ENCODE peak calls at places on chromosomes 4 and X, in eight cellular contexts. Q is kidney; Y is CD4-positive, alpha-beta T cell; P is adipocyte; O is heart right ventricle; B is adrenal gland; S is right lobe of liver; W is Karpas-422. Z is an unnamed sample. For H3K9me3, the result is how much of the 10 kb centered on the place peaks cover.

GRCh38 chr4:11408569-11408968 is 20.1 kb downstream of the HS3ST1 start:
- DNase-seq in Q (no peak), Y (no peak), P (no peak), O (no peak), B (no peak), S (no peak), W (no peak), Z (no peak)

GRCh38 chrX:148933881-148934280 is 433.5 kb downstream of the AFF2 start:
- DNase-seq in Q (no peak), Y (no peak), P (no peak), O (no peak), B (no peak), S (no peak), W (no peak), Z (no peak)

GRCh38 chrX:20372533-20372932 is 105.8 kb upstream of the RPS6KA3 start:
- DNase-seq in Q (no peak), Y (no peak), P (peak), O (no peak), B (no peak), S (no peak), W (no peak), Z (no peak)

GRCh38 chr4:81375745-81376144 is 96.0 kb downstream of the RASGEF1B start:
- DNase-seq in Q (no peak), Y (no peak), P (no peak), O (no peak), B (no peak), S (no peak), W (no peak), Z (no peak)

GRCh38 chr4:54332577-54332976 is 103.5 kb downstream of the PDGFRA start:
- DNase-seq in Q (no peak), Y (no peak), P (no peak), O (no peak), B (no peak), S (no peak), W (no peak), Z (no peak)

GRCh38 chrX:38805294-38806053 is 4.2 kb downstream of the MID1IP1 start:
- DNase-seq in Q (peak), Y (peak), P (peak), O (peak), B (peak), S (peak), W (no peak), Z (peak)

GRCh38 chr4:153344131-153345010 is at the start of gene MND1:
- DNase-seq in Q (peak), Y (peak), P (peak), O (peak), B (peak), S (peak), W (peak), Z (peak)

GRCh38 chr4:67436742-67437141 is 108.6 kb downstream of the CENPC start:
- DNase-seq in Q (no peak), Y (no peak), P (no peak), O (no peak), B (no peak), S (no peak), W (no peak), Z (no peak)

GRCh38 chrX:144648788-144649187 is 598.5 kb upstream of the SPANXN1 start:
- DNase-seq in Q (no peak), Y (no peak), P (no peak), O (no peak), B (no peak), S (no peak), W (no peak), Z (no peak)

GRCh38 chr4:162061214-162061613 is 102.6 kb downstream of the FSTL5 start:
- DNase-seq in Q (no peak), Y (no peak), P (peak), O (no peak), B (no peak), S (no peak), W (no peak), Z (no peak)

GRCh38 chr4:98166025-98166730 is 22.9 kb upstream of the STPG2 start:
- DNase-seq in Q (peak), Y (no peak), P (peak), O (peak), B (peak), S (peak), W (no peak), Z (no peak)

GRCh38 chr4:150479665-150480064 is 102.3 kb upstream of the MAB21L2 start:
- DNase-seq in Q (no peak), Y (no peak), P (no peak), O (no peak), B (no peak), S (no peak), W (no peak), Z (no peak)

GRCh38 chr4:169305651-169306050 is 34.9 kb upstream of the SH3RF1 start:
- DNase-seq in Q (no peak), Y (no peak), P (peak), O (no peak), B (no peak), S (no peak), W (no peak), Z (no peak)

GRCh38 chr4:113147498-113148231 is 98.2 kb downstream of the ANK2 start:
- DNase-seq in Q (no peak), Y (no peak), P (no peak), O (no peak), B (no peak), S (no peak), W (no peak), Z (no peak)

GRCh38 chrX:68183612-68184214 is 249.6 kb downstream of the OPHN1 start:
- DNase-seq in Q (no peak), Y (no peak), P (peak), O (no peak), B (no peak), S (no peak), W (peak), Z (peak)

GRCh38 chr4:119615068-119615744 is 13.4 kb downstream of the PDE5A start:
- DNase-seq in Q (no peak), Y (no peak), P (no peak), O (no peak), B (no peak), S (no peak), W (no peak), Z (no peak)

GRCh38 chrX:112832481-112833095 is 8.0 kb downstream of the AMOT start:
- DNase-seq in Q (peak), Y (no peak), P (no peak), O (no peak), B (no peak), S (no peak), W (no peak), Z (peak)

GRCh38 chr4:166309286-166309685 is 436.2 kb downstream of the TLL1 start:
- DNase-seq in Q (no peak), Y (no peak), P (no peak), O (no peak), B (no peak), S (no peak), W (no peak), Z (no peak)

GRCh38 chrX:25275159-25275558 is 259.4 kb upstream of the ARX start:
- DNase-seq in Q (no peak), Y (no peak), P (peak), O (no peak), B (no peak), S (no peak), W (peak), Z (no peak)

GRCh38 chr4:39134674-39135073 is 47.7 kb upstream of the WDR19 start:
- DNase-seq in Q (no peak), Y (no peak), P (no peak), O (no peak), B (no peak), S (no peak), W (no peak), Z (peak)

DNA sequence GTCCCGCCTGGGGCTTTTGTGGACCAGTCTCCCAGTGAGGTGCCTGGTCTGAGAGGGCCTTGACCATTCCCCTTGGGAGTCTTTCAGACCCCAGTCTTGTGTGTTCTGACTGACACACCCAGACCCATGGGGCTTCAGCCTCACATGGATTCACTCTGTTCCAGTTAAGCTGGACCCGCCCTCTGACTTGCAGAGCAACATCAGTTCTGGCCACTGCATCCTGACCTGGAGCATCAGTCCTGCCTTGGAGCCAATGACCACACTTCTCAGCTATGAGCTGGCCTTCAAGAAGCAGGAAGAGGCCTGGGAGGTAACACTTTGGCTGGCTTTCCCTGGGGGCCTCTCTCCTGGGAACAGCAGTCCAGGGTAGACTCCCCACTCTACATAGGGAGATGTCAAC is 6.8 kb downstream of the IL9R start:
- DNase-seq in Q (no peak), Y (no peak), P (peak), O (no peak), B (no peak), S (no peak), W (no peak), Z (no peak)
- H3K9me3 ChIP-seq in Q (under half), Y (under half), P (under half), O (under half), B (under half), S (under half), W (under half), Z (under half)

GRCh38 chr4:20176881-20177280 is 74.8 kb upstream of the SLIT2 start:
- DNase-seq in Q (no peak), Y (no peak), P (no peak), O (no peak), B (no peak), S (no peak), W (no peak), Z (no peak)
- H3K9me3 ChIP-seq in Q (under half), Y (under half), P (under half), O (under half), B (under half), S (under half), W (under half), Z (under half)

DNA sequence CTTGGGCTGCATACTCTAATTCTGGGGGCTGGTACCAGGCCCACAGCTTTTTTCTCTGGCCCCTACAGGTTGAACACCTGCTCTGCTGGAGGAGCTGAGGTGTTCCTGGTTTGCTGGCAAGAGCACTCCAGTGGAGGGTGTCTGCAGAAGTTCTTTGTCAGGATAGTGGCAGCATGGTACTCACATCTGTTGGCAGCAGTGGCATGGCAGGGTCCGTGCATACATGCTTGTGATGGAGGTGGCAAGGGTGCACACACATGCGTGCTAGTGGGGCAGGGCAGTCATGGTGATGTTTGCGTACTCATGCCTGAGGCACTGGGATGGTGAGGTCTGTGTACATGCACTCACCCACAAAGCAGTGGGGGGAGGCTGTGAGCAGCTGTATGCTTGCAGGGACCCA is 235.5 kb upstream of the KLF8 start:
- DNase-seq in Q (no peak), Y (no peak), P (no peak), O (no peak), B (no peak), S (no peak), W (no peak), Z (no peak)
- H3K9me3 ChIP-seq in Q (under half), Y (under half), P (under half), O (under half), B (under half), S (under half), W (under half), Z (under half)

GRCh38 chr4:75968084-75968483 is 22.7 kb downstream of the SDAD1 start:
- DNase-seq in Q (no peak), Y (no peak), P (no peak), O (no peak), B (no peak), S (no peak), W (no peak), Z (no peak)

DNA sequence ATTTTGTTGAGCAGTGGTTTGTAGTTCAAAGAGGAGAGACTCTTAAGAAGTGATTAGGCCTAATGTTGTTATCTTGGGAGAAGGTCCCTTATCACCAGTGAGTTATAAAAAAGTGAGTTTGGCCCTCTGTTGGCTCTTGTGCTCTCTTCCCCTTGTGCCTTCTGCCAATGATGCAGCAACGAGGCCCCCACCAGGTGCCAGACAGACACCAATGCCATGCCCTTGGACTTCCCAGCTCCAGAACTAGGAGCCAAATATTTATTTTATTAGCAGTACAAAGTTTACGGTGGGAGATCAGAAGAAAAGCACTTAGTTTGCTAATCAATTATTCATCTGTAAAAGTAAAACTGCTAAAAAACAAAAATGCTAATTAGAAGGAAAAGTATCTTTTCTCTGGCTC is 22.7 kb upstream of the NAAA start:
- DNase-seq in Q (no peak), Y (no peak), P (no peak), O (no peak), B (no peak), S (no peak), W (no peak), Z (no peak)
- H3K9me3 ChIP-seq in Q (under half), Y (under half), P (under half), O (under half), B (under half), S (under half), W (under half), Z (under half)

GRCh38 chr4:8836664-8837171 is 34.9 kb downstream of the HMX1 start:
- DNase-seq in Q (peak), Y (no peak), P (no peak), O (no peak), B (no peak), S (no peak), W (no peak), Z (no peak)
- H3K9me3 ChIP-seq in Q (under half), Y (under half), P (under half), O (under half), B (under half), S (under half), W (under half), Z (under half)

GRCh38 chr4:85951-86350 is 32.8 kb downstream of the ZNF595 start:
- DNase-seq in Q (no peak), Y (no peak), P (no peak), O (no peak), B (no peak), S (no peak), W (no peak), Z (no peak)
- H3K9me3 ChIP-seq in Q (half or more), Y (half or more), P (half or more), O (half or more), B (under half), S (under half), W (half or more), Z (under half)

DNA sequence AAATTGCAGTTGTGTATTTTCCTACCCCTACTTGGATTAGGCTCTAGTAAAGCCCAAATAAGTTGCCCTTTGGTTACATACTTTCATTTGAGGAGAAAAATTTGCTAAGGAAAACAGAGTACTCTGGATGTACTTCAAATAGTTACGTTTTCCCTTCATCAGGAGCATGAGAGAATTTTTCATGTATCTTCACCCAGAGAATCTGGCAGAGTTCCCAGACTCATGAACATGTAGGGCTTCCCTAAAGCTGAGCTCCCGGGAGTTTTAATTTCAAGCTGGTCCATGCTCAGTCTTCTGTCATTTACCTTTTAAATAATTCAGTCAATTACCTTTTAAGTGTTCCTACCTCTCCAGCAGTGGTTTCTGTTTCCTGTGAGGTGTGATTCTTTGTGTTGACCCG is 367.5 kb upstream of the GRID2 start:
- DNase-seq in Q (no peak), Y (no peak), P (peak), O (no peak), B (no peak), S (no peak), W (no peak), Z (no peak)
- H3K9me3 ChIP-seq in Q (under half), Y (under half), P (under half), O (under half), B (under half), S (under half), W (under half), Z (under half)

DNA sequence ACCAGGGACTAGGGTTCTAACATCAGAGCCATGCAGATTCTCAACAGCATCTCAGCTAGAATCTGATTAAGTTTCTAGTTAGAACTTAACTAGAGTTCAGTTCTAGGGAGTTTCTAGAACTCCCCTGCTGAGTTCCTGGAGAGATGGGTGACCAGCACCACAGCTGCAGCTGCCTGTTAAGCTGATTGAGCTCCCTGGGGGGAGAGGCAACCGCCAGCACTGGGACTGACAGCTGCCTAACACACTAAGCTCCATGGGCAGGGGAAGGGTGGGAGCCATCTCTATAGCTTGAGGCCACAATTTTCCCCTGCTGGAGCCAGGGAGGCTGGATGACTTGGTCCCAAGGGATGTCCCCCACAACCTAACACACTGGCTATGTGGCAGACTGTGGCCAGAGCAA is 84.2 kb downstream of the CHIC1 start:
- DNase-seq in Q (no peak), Y (no peak), P (no peak), O (no peak), B (no peak), S (no peak), W (no peak), Z (no peak)
- H3K9me3 ChIP-seq in Q (under half), Y (under half), P (half or more), O (under half), B (under half), S (under half), W (under half), Z (under half)

DNA sequence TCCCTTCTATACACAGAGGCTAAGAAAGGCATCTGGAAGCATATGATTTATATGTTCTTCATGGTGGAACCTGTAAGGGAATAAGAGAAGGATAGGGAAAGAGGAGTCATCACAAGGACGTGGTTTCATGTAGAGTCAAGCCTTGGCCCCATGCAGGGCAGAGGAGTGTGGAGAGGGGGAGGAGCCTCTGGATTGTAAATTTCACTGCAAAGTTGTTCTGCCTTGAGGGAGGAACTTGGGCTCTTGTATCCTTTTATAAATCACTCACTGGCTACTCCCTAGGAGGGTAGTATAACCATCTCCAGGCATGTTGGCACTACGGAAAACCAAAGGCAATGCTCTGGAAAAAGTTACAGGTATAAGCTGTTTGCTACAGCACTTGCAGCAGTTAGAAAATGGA is 60.4 kb upstream of the ZNF81 start:
- DNase-seq in Q (no peak), Y (no peak), P (no peak), O (no peak), B (no peak), S (no peak), W (no peak), Z (no peak)
- H3K9me3 ChIP-seq in Q (under half), Y (under half), P (under half), O (under half), B (under half), S (under half), W (under half), Z (under half)

DNA sequence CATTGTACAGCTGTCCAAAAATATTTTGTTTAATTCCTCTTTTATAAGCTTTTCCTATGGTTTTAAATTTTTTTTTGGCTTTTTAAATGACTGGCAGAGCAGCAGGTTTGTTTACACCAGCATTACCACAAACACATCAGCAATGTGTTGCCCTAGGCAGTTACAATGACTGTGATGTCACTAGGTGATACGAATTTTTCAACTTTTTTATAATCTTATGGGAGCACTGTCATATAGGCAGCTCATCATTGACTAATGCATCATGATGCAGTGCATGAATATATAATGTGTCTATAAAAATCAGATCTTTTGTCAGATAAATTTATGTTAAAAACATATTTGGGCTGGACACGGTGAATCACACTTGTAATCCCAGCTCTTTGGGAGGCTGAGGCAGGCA is 231.7 kb upstream of the SLIT2 start:
- DNase-seq in Q (no peak), Y (no peak), P (no peak), O (no peak), B (no peak), S (no peak), W (no peak), Z (no peak)
- H3K9me3 ChIP-seq in Q (under half), Y (under half), P (under half), O (under half), B (under half), S (under half), W (under half), Z (under half)

Z was measured in MM.1S.